ENCODE peak calls at places on chromosomes 1 and 21, in nine cellular contexts. J is iPS DF 6.9; H is esophagus squamous epithelium; I is HAP-1; Q is cardiac muscle cell; N is heart left ventricle; B is tibial artery; C is neuronal stem cell; T is CD4-positive, CD25-positive, alpha-beta regulatory T cell. F is an unnamed sample. For H3K4me1, the result is how much of the 10 kb centered on the place peaks cover.

GRCh38 chr1:213719462-213719861 is 268.3 kb upstream of the PROX1 start:
- DNase-seq in J (no peak), H (no peak), I (no peak), Q (no peak), N (no peak), B (no peak), C (no peak), T (no peak), F (no peak)

GRCh38 chr1:230171337-230172015 is 104.4 kb downstream of the GALNT2 start:
- DNase-seq in J (no peak), H (no peak), I (no peak), Q (no peak), N (no peak), B (no peak), C (no peak), T (no peak), F (no peak)

GRCh38 chr1:89659322-89660061 is 26.6 kb downstream of the LRRC8C start:
- DNase-seq in J (no peak), H (no peak), I (no peak), Q (no peak), N (peak), B (no peak), C (no peak), T (no peak), F (no peak)

GRCh38 chr1:46512135-46512791 is 22.6 kb downstream of the DMBX1 start:
- DNase-seq in J (no peak), H (no peak), I (no peak), Q (no peak), N (peak), B (no peak), C (no peak), T (no peak), F (no peak)

GRCh38 chr1:162663086-162663485 is 30.8 kb downstream of the DDR2 start:
- DNase-seq in J (no peak), H (no peak), I (no peak), Q (no peak), N (no peak), B (no peak), C (no peak), T (no peak), F (no peak)

GRCh38 chr1:161721738-161722343 is 497 bp downstream of the FCRLB start:
- DNase-seq in J (no peak), H (no peak), I (no peak), Q (peak), N (no peak), B (no peak), C (no peak), T (no peak), F (no peak)

GRCh38 chr1:116396769-116397168 is 23.7 kb downstream of the ATP1A1 start:
- DNase-seq in J (no peak), H (no peak), I (no peak), Q (no peak), N (no peak), B (no peak), C (no peak), T (no peak), F (no peak)

GRCh38 chr1:244813327-244813726 is 22.1 kb upstream of the COX20 start:
- DNase-seq in J (no peak), H (no peak), I (no peak), Q (no peak), N (no peak), B (peak), C (no peak), T (no peak), F (no peak)

GRCh38 chr1:164576311-164577271 is 17.6 kb downstream of the PBX1 start:
- DNase-seq in J (no peak), H (no peak), I (no peak), Q (peak), N (peak), B (peak), C (no peak), T (no peak), F (peak)

GRCh38 chr1:164577291-164577690 is 18.3 kb downstream of the PBX1 start:
- DNase-seq in J (no peak), H (no peak), I (no peak), Q (no peak), N (no peak), B (no peak), C (no peak), T (no peak), F (no peak)

GRCh38 chr1:164578474-164579200 is 19.7 kb downstream of the PBX1 start:
- DNase-seq in J (no peak), H (no peak), I (no peak), Q (no peak), N (no peak), B (no peak), C (no peak), T (no peak), F (no peak)

GRCh38 chr1:164579346-164579745 is 20.4 kb downstream of the PBX1 start:
- DNase-seq in J (no peak), H (no peak), I (no peak), Q (no peak), N (no peak), B (no peak), C (no peak), T (no peak), F (no peak)

DNA sequence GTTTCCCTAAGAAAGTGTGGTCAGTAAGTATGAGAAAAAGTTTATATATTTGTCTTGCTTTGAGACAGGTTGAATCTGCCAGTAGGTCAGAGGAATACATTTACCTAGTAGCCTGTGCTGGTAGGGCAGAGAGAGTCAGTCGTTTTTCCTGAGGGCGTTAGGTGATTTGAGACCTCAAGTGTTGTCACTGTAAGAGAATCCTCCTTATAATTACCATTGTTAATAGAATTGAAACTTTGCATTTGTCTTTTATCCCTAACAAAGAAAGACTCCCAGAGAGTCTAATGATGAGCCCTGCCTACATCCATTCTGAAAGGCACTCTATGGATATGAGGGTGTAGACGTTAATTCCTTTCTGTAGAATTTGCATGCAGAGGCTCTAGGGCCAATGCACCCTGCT is 16.4 kb downstream of the PBX1 start:
- DNase-seq in J (no peak), H (no peak), I (no peak), Q (no peak), N (no peak), B (no peak), C (no peak), T (no peak), F (no peak)
- H3K4me1 ChIP-seq in J (under half), H (under half), I (under half), Q (half or more), N (under half), B (half or more), C (under half), T (under half), F (half or more)

GRCh38 chr21:34204481-34205439 is 131.4 kb downstream of the MRPS6 start:
- DNase-seq in J (no peak), H (no peak), I (no peak), Q (no peak), N (no peak), B (no peak), C (no peak), T (no peak), F (no peak)

GRCh38 chr21:34201441-34201838 is 128.1 kb downstream of the MRPS6 start:
- DNase-seq in J (no peak), H (no peak), I (no peak), Q (no peak), N (no peak), B (no peak), C (no peak), T (no peak), F (no peak)

GRCh38 chr21:34204021-34204420 is 130.6 kb downstream of the MRPS6 start:
- DNase-seq in J (no peak), H (no peak), I (no peak), Q (no peak), N (peak), B (no peak), C (no peak), T (no peak), F (no peak)

GRCh38 chr21:34201001-34201400 is 127.6 kb downstream of the MRPS6 start:
- DNase-seq in J (no peak), H (no peak), I (no peak), Q (no peak), N (peak), B (no peak), C (no peak), T (no peak), F (no peak)

GRCh38 chr21:34202553-34203332 is 129.4 kb downstream of the MRPS6 start:
- DNase-seq in J (no peak), H (no peak), I (no peak), Q (peak), N (peak), B (peak), C (peak), T (no peak), F (peak)
- H3K4me3 ChIP-seq in J (peak), H (peak), I (no peak), Q (peak), N (no peak), B (peak), C (peak), T (no peak), F (peak)

DNA sequence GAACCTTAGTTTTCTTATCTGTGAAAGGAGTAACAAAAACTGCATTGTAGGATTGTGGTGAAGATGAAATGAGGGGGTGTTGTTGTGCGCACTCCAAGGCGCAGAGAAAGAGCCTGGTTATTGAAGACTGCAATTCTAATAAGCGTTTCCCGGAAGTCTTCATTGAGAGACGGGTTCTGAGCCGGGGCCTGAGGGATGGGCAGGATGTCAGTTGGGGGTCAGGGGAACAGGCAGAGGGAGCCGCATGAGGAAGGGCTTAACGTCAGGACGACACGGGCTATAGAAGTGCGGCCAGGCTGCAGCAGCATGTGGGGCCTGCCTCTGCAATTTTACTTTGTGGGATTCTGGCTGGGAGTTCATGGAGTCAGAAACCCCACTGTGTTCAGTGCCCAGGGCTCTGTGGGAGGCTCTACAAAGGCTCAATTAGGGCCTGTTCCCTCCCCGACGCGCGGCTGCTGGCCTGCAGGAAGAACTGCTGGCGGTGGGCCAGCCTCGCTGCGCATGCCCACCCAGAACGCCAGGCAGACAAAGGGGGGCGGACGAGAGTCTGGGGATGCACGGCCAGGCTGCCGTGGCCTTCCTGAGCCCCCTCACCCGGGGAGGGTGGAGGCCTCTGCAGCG is 20.7 kb downstream of the TRIM62 start:
- DNase-seq in J (no peak), H (no peak), I (no peak), Q (peak), N (peak), B (no peak), C (peak), T (no peak), F (peak)
- H3K4me1 ChIP-seq in J (under half), H (under half), I (under half), Q (under half), N (under half), B (under half), C (under half), T (under half), F (under half)

GRCh38 chr1:208747979-208748378 is 503.8 kb upstream of the PLXNA2 start:
- DNase-seq in J (no peak), H (no peak), I (no peak), Q (no peak), N (no peak), B (no peak), C (no peak), T (no peak), F (no peak)

GRCh38 chr1:208748766-208749165 is 504.6 kb upstream of the PLXNA2 start:
- DNase-seq in J (no peak), H (no peak), I (no peak), Q (no peak), N (no peak), B (no peak), C (no peak), T (no peak), F (no peak)
- H3K4me3 ChIP-seq in J (no peak), H (no peak), I (no peak), Q (no peak), N (no peak), B (no peak), C (no peak), T (no peak), F (no peak)